ENCODE peak calls at places on chromosomes 12 and 14, in nine cellular contexts. Y, M, R, G, J, K, W, P and X are unnamed samples.

GRCh38 chr14:45198551-45198950 is 54.5 kb downstream of the MIS18BP1 start:
- DNase-seq in P (no peak), W (no peak), Y (peak; percentile 57), M (no peak), G (no peak), J (no peak), K (no peak), R (no peak), X (no peak)

GRCh38 chr12:26197832-26198231 is 2.5 kb downstream of the SSPN start:
- DNase-seq in J (no peak), R (no peak), M (no peak), G (no peak), K (no peak), Y (no peak), P (no peak), W (no peak), X (no peak)

GRCh38 chr14:95255013-95255412 is 64.7 kb downstream of the CLMN start:
- DNase-seq in W (no peak), J (no peak), P (no peak), K (no peak), Y (no peak), M (no peak), G (no peak), R (no peak), X (peak; percentile 25)

GRCh38 chr14:74945852-74946658 is 9.3 kb downstream of the PGF start:
- DNase-seq in K (peak; percentile 60), P (peak; percentile 50), M (peak; percentile 91), W (peak; percentile 79), J (peak; percentile 67), R (peak; percentile 90), Y (peak; percentile 52), G (peak; percentile 76), X (peak; percentile 59)

GRCh38 chr12:1504304-1505150 is 89.9 kb downstream of the FBXL14 start:
- DNase-seq in R (no peak), G (no peak), W (no peak), Y (no peak), P (no peak), J (no peak), M (no peak), K (no peak), X (no peak)

GRCh38 chr12:108734200-108734906 is 3.0 kb upstream of the CORO1C start:
- DNase-seq in P (no peak), R (peak; percentile 35), Y (peak; percentile 95), M (no peak), K (no peak), G (no peak), W (no peak), J (no peak), X (no peak)

GRCh38 chr12:52022841-52023181 is 16.1 kb downstream of the TAMALIN start:
- DNase-seq in W (no peak), J (no peak), K (no peak), M (no peak), G (no peak), P (no peak), R (no peak), Y (no peak), X (no peak)

GRCh38 chr14:55386037-55386798 is 25.4 kb downstream of the ATG14 start:
- DNase-seq in J (no peak), K (no peak), R (no peak), P (no peak), W (no peak), G (no peak), M (no peak), Y (peak; percentile 20), X (no peak)

GRCh38 chr12:57151741-57152407 is 4.5 kb upstream of the LRP1-AS start:
- DNase-seq in Y (peak; percentile 86), M (no peak), P (no peak), K (no peak), R (no peak), G (peak; percentile 40), W (peak; percentile 61), J (no peak), X (peak; percentile 66)

GRCh38 chr12:104611671-104612070 is 154.9 kb downstream of the CHST11 start:
- DNase-seq in W (no peak), J (no peak), Y (no peak), K (no peak), P (no peak), G (no peak), R (no peak), M (no peak), X (no peak)

GRCh38 chr12:42961395-42961794 is 371.8 kb upstream of the PRICKLE1 start:
- DNase-seq in Y (peak; percentile 93), G (no peak), W (no peak), P (no peak), M (no peak), J (no peak), K (no peak), R (no peak), X (no peak)

GRCh38 chr14:105303949-105304348 is 3.1 kb upstream of the BRF1 start:
- DNase-seq in W (no peak), K (no peak), J (no peak), G (no peak), Y (no peak), P (no peak), R (no peak), M (no peak), X (no peak)

GRCh38 chr12:18141583-18141982 is 51.6 kb upstream of the RERGL start:
- DNase-seq in W (no peak), J (no peak), M (no peak), G (no peak), Y (peak; percentile 6), R (no peak), K (no peak), P (no peak), X (peak; percentile 15)

GRCh38 chr14:67908061-67908767 is 88.6 kb downstream of the RAD51B start:
- DNase-seq in K (no peak), J (no peak), W (no peak), P (no peak), M (no peak), G (no peak), Y (no peak), R (no peak), X (no peak)

GRCh38 chr14:59483360-59483759 is 848 bp downstream of the L3HYPDH start:
- DNase-seq in G (no peak), Y (peak; percentile 12), P (no peak), J (no peak), M (no peak), R (no peak), W (no peak), K (peak; percentile 41), X (peak; percentile 37)